ENCODE peak calls at places on chromosomes 2 and 18, in five cellular contexts. L is COR-L47; R is left ventricle myocardium inferior; S is NCI-H460; G is stimulated activated CD8-positive, alpha-beta memory T cell treated with anti-CD3 and anti-CD28 coated beads, Interleukin-15, amount 100 ng/mL, for 24 hours. A is an unnamed sample.

GRCh38 chr2:36889782-36890181 is 76.6 kb downstream of the STRN start:
- DNase-seq in L (no peak), R (no peak), S (peak; percentile 51), G (no peak), A (no peak)

GRCh38 chr2:127046579-127046978 is 60.4 kb downstream of the BIN1 start:
- DNase-seq in L (no peak), R (no peak), S (no peak), G (no peak), A (no peak)

GRCh38 chr2:189538402-189538801 is 42.2 kb downstream of the SLC40A1 start:
- DNase-seq in L (no peak), R (no peak), S (no peak), G (no peak), A (no peak)

GRCh38 chr2:21453728-21454127 is 330.0 kb downstream of the TDRD15 start:
- DNase-seq in L (no peak), R (no peak), S (no peak), G (no peak), A (no peak)

GRCh38 chr2:205405752-205406151 is 276.5 kb upstream of the NRP2 start:
- DNase-seq in L (no peak), R (no peak), S (no peak), G (no peak), A (no peak)

GRCh38 chr2:98822301-98823164 is 91.6 kb upstream of the MGAT4A start:
- DNase-seq in L (no peak), R (peak; percentile 71), S (no peak), G (peak; percentile 37), A (peak; percentile 65)

GRCh38 chr2:225177098-225177497 is 134.8 kb upstream of the DOCK10 start:
- DNase-seq in L (no peak), R (no peak), S (no peak), G (no peak), A (no peak)

GRCh38 chr2:237072067-237072931 is 13.4 kb upstream of the COPS8 start:
- DNase-seq in L (no peak), R (peak; percentile 75), S (peak; percentile 49), G (peak; percentile 66), A (no peak)

GRCh38 chr2:19738707-19739106 is 163.1 kb downstream of the TTC32 start:
- DNase-seq in L (no peak), R (peak; percentile 62), S (no peak), G (no peak), A (no peak)

GRCh38 chr18:55880617-55881016 is 292.6 kb upstream of the TCF4 start:
- DNase-seq in L (no peak), R (no peak), S (no peak), G (no peak), A (no peak)

GRCh38 chr2:173752152-173752551 is 213.0 kb downstream of the SP3 start:
- DNase-seq in L (peak; percentile 10), R (no peak), S (no peak), G (no peak), A (no peak)

GRCh38 chr2:20803287-20803686 is 19.6 kb downstream of the LDAH start:
- DNase-seq in L (no peak), R (no peak), S (no peak), G (no peak), A (no peak)

GRCh38 chr2:74261204-74261864 is 62.9 kb downstream of the MTHFD2 start:
- DNase-seq in L (peak; percentile 24), R (peak; percentile 33), S (peak; percentile 43), G (no peak), A (no peak)

GRCh38 chr2:96869824-96870630 is at the start of gene SEMA4C:
- DNase-seq in L (peak; percentile 49), R (peak; percentile 79), S (no peak), G (no peak), A (peak; percentile 94)

GRCh38 chr2:71583876-71584275 is 130.5 kb downstream of the DYSF start:
- DNase-seq in L (no peak), R (no peak), S (no peak), G (no peak), A (no peak)

GRCh38 chr2:105969552-105969951 is 224.5 kb downstream of the UXS1 start:
- DNase-seq in L (peak; percentile 22), R (no peak), S (no peak), G (no peak), A (no peak)